ENCODE peak calls at places on chromosomes 13 and 19, in eight cellular contexts. A is posterior cingulate gyrus; G is HT1080; O is endodermal cell; M is T-cell; H is stimulated activated CD4-positive, alpha-beta T cell treated with anti-CD3 and anti-CD28 coated beads, Interleukin-12 subunit alpha, Interleukin-12 subunit beta, amount 100 ng/mL, for 24 hours; S is RCC 7860; D is caudate nucleus. F is an unnamed sample.

GRCh38 chr19:16326401-16327130 is 1.9 kb downstream of the KLF2 start:
- DNase-seq in A (no peak), G (peak), O (peak), M (peak), H (no peak), S (no peak), D (no peak), F (peak)

GRCh38 chr19:45790942-45791341 is 1.7 kb downstream of the DMWD start:
- DNase-seq in A (no peak), G (no peak), O (no peak), M (no peak), H (no peak), S (no peak), D (no peak), F (no peak)

GRCh38 chr13:27587083-27587482 is 33.2 kb downstream of the LNX2 start:
- DNase-seq in A (no peak), G (no peak), O (no peak), M (no peak), H (no peak), S (no peak), D (no peak), F (no peak)

GRCh38 chr13:77415253-77416127 is 88.6 kb upstream of the MYCBP2 start:
- DNase-seq in A (no peak), G (no peak), O (no peak), M (no peak), H (no peak), S (no peak), D (no peak), F (no peak)

GRCh38 chr13:80047406-80047805 is 293.5 kb downstream of the SPRY2 start:
- DNase-seq in A (no peak), G (peak), O (no peak), M (no peak), H (no peak), S (peak), D (no peak), F (peak)

GRCh38 chr13:74135306-74136088 is 1.3 kb upstream of the KLF12 start:
- DNase-seq in A (peak), G (peak), O (peak), M (peak), H (peak), S (peak), D (no peak), F (peak)

GRCh38 chr19:56299688-56300087 is 15.0 kb downstream of the ZSCAN5A start:
- DNase-seq in A (no peak), G (no peak), O (no peak), M (no peak), H (no peak), S (no peak), D (no peak), F (no peak)

GRCh38 chr19:6800991-6801396 is 28.5 kb downstream of the VAV1 start:
- DNase-seq in A (no peak), G (peak), O (no peak), M (no peak), H (no peak), S (peak), D (no peak), F (peak)

GRCh38 chr19:47756953-47757608 is 11.7 kb downstream of the NOP53 start:
- DNase-seq in A (no peak), G (no peak), O (no peak), M (no peak), H (no peak), S (no peak), D (no peak), F (no peak)

GRCh38 chr19:46357846-46358583 is 11.1 kb downstream of the PPP5C start:
- DNase-seq in A (no peak), G (no peak), O (no peak), M (no peak), H (no peak), S (no peak), D (no peak), F (peak)

GRCh38 chr19:21604351-21604926 is 99.0 kb downstream of the ZNF429 start:
- DNase-seq in A (no peak), G (no peak), O (peak), M (no peak), H (no peak), S (peak), D (no peak), F (peak)

GRCh38 chr13:32415019-32415418 is 12.9 kb downstream of the N4BP2L1 start:
- DNase-seq in A (no peak), G (no peak), O (peak), M (no peak), H (no peak), S (no peak), D (no peak), F (peak)

GRCh38 chr13:64074989-64075474 is 2659.4 kb upstream of the PCDH20 start:
- DNase-seq in A (no peak), G (peak), O (no peak), M (no peak), H (no peak), S (no peak), D (no peak), F (no peak)

GRCh38 chr19:3073931-3074595 is 11.8 kb upstream of the TLE5 start:
- DNase-seq in A (no peak), G (no peak), O (peak), M (no peak), H (no peak), S (no peak), D (no peak), F (no peak)

GRCh38 chr19:22530042-22530441 is 104.1 kb upstream of the ZNF492 start:
- DNase-seq in A (no peak), G (no peak), O (no peak), M (no peak), H (no peak), S (no peak), D (no peak), F (no peak)

GRCh38 chr13:21071894-21072293 is 10.5 kb upstream of the LATS2 start:
- DNase-seq in A (no peak), G (no peak), O (no peak), M (no peak), H (no peak), S (no peak), D (no peak), F (peak)

GRCh38 chr19:661427-662196 is 1.4 kb downstream of the RNF126 start:
- DNase-seq in A (no peak), G (no peak), O (peak), M (peak), H (no peak), S (no peak), D (no peak), F (peak)

GRCh38 chr13:97018029-97018819 is 23.9 kb upstream of the OXGR1 start:
- DNase-seq in A (peak), G (peak), O (peak), M (no peak), H (no peak), S (peak), D (no peak), F (peak)

GRCh38 chr13:50809133-50810090 is 34.1 kb downstream of the DLEU7 start:
- DNase-seq in A (no peak), G (no peak), O (no peak), M (no peak), H (no peak), S (no peak), D (no peak), F (no peak)

GRCh38 chr13:41384749-41385503 is 72.4 kb upstream of the RGCC start:
- DNase-seq in A (no peak), G (no peak), O (peak), M (no peak), H (no peak), S (no peak), D (no peak), F (peak)

GRCh38 chr13:29428310-29428991 is 167.0 kb downstream of the SLC7A1 start:
- DNase-seq in A (peak), G (no peak), O (peak), M (no peak), H (no peak), S (no peak), D (no peak), F (no peak)